ENCODE peak calls at places on chromosomes 3 and 15, in four cellular contexts. M is PC-3, H is GM23248, S is neural progenitor cell. I is an unnamed sample. For H3F3A, the result is how much of the 10 kb centered on the place peaks cover.

GRCh38 chr3:177753498-177754155 is 556.3 kb upstream of the TBL1XR1 start:
- DNase-seq in H (peak), S (no peak), M (peak), I (no peak)

GRCh38 chr3:123605789-123606234 is 21.0 kb upstream of the HACD2 start:
- DNase-seq in S (no peak), M (peak), H (peak), I (peak)

GRCh38 chr15:57436961-57437360 is 60.7 kb downstream of the CGNL1 start:
- DNase-seq in S (no peak), H (no peak), M (no peak), I (no peak)

GRCh38 chr3:30752961-30753360 is 141.5 kb downstream of the GADL1 start:
- DNase-seq in S (no peak), H (peak), M (peak), I (no peak)

GRCh38 chr3:59300727-59301134 is 250.9 kb upstream of the CFAP20DC start:
- DNase-seq in M (no peak), H (peak), S (no peak), I (no peak)

GRCh38 chr15:73723146-73723545 is 30.0 kb downstream of the INSYN1 start:
- DNase-seq in M (no peak), H (no peak), S (no peak), I (no peak)

GRCh38 chr3:177057768-177058167 is 139.5 kb downstream of the TBL1XR1 start:
- DNase-seq in H (no peak), M (no peak), S (no peak), I (no peak)

GRCh38 chr15:99305761-99306505 is 54.7 kb downstream of the LRRC28 start:
- DNase-seq in M (peak), S (peak), H (peak), I (peak)

GRCh38 chr3:129453732-129454131 is 13.7 kb downstream of the IFT122 start:
- DNase-seq in H (no peak), S (no peak), M (no peak), I (no peak)

DNA sequence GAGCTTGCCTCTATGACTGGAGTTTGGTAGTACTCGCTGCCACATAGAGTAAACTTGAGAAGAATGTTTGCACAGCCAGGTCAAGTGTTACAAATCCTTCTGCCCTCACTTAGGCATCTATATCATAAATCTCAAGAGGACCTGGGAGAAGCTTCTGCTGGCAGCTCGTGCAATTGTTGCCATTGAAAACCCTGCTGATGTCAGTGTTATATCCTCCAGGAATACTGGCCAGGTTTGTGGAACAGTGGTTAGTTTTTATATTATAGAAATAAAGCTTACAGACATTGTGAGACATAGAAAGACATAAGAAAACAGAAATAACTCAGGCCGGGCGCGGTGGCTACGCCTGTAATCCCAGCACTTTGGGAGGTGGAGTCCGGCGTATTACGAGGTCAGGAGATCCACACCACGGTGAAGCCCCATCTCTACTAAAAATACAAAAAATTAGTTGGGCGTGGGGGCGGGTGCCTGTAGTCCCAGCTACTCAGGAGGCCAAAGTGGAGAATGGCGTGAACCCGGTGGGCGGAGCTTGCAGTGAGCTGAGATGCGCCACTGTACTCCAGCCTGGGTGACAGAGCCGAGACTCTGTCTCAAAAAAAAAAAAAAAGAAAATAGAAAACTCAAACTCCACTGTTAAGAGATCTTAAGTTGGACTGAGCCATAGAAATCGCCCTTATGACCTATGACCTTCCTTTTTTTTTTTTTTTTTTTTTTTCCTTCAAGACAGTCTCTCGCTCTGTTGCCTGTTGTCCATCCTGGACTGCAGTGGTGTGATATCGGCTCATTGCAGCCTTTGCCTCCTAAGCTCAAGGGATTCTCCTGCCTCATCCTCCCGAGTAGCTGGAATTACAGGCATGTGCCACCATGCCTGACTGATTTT is 2.2 kb downstream of the RPSA start:
- DNase-seq in M (no peak), H (no peak), S (no peak), I (no peak)
- H3K4me3 ChIP-seq in M (peak), H (peak), S (peak), I (peak)

GRCh38 chr3:172189213-172189612 is 149.8 kb downstream of the FNDC3B start:
- DNase-seq in M (no peak), S (no peak), H (no peak), I (no peak)

GRCh38 chr3:172186607-172187006 is 147.2 kb downstream of the FNDC3B start:
- DNase-seq in S (no peak), H (no peak), M (no peak), I (no peak)

GRCh38 chr3:172188511-172188910 is 149.1 kb downstream of the FNDC3B start:
- DNase-seq in S (no peak), H (no peak), M (no peak), I (no peak)

GRCh38 chr3:172189987-172190603 is 150.7 kb downstream of the FNDC3B start:
- DNase-seq in H (peak), S (no peak), M (no peak), I (no peak)

GRCh38 chr3:172187511-172187910 is 148.1 kb downstream of the FNDC3B start:
- DNase-seq in S (no peak), H (no peak), M (no peak), I (no peak)
- H3F3A ChIP-seq in S (under half), H (half or more), M (under half), I (under half)

DNA sequence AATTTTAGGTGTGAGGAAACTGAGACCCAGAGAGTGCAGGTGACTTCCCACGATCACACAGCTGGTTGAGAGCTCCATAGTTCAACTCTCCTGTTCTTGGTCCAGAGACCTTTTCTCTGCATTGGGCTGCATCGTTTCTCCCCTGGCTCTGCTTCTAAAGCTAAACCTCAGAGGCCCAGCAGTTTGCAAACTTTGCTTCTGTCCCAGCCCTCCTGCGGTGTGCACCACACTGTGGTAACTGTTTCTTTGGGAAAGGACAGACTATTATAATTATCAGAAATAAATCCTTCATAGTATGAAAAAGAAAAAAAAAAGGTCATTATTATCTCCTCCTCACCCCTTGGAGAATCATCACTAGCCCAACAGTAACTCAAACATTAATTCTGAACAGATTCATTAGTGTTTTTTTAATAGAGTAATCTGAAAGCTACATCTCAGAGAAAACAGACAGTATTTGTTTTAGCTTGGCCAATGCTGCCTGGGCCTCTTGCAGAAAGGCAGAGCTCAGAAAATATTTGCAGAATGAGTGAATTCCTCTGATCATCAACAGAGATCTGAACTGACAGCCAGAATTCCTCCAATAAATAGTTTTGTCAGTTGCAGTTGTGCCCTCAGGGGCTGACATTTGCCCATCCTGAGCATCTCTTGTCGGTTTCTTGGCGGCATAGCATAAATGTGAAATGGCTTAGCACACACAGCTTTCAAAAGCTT is 52.9 kb downstream of the BFSP2 start:
- DNase-seq in M (peak), H (peak), S (peak), I (no peak)
- TF ChIP-seq EZH2phosphoT487 in M (no peak), H (no peak), S (no peak), I (no peak)

GRCh38 chr3:11602441-11602840 is 41.3 kb downstream of the VGLL4 start:
- DNase-seq in M (no peak), S (no peak), H (no peak), I (no peak)

GRCh38 chr3:11601446-11602241 is 42.1 kb downstream of the VGLL4 start:
- DNase-seq in S (no peak), M (peak), H (peak), I (no peak)

GRCh38 chr3:11603628-11604027 is 40.1 kb downstream of the VGLL4 start:
- DNase-seq in H (peak), S (no peak), M (no peak), I (no peak)

GRCh38 chr3:11604139-11604895 is 39.4 kb downstream of the VGLL4 start:
- DNase-seq in S (no peak), H (peak), M (no peak), I (no peak)

DNA sequence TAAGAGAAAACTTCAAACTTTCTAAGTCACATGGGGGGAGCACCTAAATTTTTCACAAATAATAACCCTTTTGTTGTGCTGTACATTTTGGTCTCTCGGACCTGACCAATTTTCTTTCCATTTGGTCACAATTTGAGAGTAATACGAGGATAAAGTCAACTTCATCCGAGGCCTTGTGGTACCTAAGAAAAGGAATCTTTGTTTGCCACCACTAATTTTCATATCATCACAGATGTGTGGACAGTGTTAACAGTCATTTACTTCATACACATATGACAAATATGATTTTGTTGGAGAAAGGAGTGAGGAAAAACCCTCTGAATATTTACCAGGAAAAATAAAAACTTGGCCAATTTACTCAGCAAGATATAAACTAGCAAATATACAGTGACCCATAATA is 40.8 kb downstream of the VGLL4 start:
- DNase-seq in H (no peak), S (no peak), M (no peak), I (no peak)
- H3K4me3 ChIP-seq in H (peak), S (no peak), M (no peak), I (no peak)

GRCh38 chr3:48899298-48899697 is 616 bp upstream of the SLC25A20 start:
- DNase-seq in M (no peak), S (no peak), H (no peak), I (no peak)
- H3F3A ChIP-seq in M (under half), S (under half), H (under half), I (under half)

GRCh38 chr15:85606721-85607120 is 188.0 kb downstream of the KLHL25 start:
- DNase-seq in S (no peak), M (no peak), H (no peak), I (no peak)

GRCh38 chr15:85607842-85608241 is 186.9 kb downstream of the KLHL25 start:
- DNase-seq in M (peak), S (no peak), H (peak), I (no peak)

GRCh38 chr15:85604194-85604593 is 190.5 kb downstream of the KLHL25 start:
- DNase-seq in M (no peak), H (no peak), S (no peak), I (no peak)

GRCh38 chr15:85609492-85609891 is 185.2 kb downstream of the KLHL25 start:
- DNase-seq in M (no peak), S (no peak), H (no peak), I (no peak)

DNA sequence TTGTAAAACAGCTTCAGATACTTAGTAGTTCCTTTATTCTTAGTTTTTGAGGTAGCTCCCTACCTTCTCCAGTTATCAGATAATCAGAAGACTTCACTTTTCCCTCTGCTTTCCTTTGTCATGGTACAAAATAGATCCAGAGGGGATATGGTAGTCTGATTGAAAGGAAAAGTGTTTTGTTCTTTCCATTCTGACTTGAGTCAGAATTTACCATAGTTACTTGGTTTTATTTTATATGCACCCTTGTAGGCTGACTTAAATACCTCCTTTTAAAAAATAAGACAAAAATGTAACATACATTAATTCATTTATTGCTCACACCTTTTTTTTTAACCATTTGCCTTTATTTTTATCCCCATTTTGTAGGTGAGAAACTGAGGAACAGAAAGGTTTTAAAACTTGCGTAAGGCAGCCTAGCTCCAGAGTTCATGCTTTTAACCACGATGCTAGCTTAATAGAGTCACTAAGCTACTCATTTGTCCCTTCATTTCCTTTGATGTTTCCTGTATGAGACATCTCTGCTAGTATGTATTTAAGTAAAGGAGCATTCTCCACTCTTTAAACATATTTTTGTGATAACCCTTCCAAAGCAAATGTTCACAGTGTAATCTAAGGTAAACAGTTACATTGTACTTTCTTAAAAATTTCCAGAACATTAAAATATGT is 187.5 kb downstream of the KLHL25 start:
- DNase-seq in M (peak), S (no peak), H (peak), I (no peak)
- TF ChIP-seq EZH2phosphoT487 in M (no peak), S (no peak), H (no peak), I (no peak)

DNA sequence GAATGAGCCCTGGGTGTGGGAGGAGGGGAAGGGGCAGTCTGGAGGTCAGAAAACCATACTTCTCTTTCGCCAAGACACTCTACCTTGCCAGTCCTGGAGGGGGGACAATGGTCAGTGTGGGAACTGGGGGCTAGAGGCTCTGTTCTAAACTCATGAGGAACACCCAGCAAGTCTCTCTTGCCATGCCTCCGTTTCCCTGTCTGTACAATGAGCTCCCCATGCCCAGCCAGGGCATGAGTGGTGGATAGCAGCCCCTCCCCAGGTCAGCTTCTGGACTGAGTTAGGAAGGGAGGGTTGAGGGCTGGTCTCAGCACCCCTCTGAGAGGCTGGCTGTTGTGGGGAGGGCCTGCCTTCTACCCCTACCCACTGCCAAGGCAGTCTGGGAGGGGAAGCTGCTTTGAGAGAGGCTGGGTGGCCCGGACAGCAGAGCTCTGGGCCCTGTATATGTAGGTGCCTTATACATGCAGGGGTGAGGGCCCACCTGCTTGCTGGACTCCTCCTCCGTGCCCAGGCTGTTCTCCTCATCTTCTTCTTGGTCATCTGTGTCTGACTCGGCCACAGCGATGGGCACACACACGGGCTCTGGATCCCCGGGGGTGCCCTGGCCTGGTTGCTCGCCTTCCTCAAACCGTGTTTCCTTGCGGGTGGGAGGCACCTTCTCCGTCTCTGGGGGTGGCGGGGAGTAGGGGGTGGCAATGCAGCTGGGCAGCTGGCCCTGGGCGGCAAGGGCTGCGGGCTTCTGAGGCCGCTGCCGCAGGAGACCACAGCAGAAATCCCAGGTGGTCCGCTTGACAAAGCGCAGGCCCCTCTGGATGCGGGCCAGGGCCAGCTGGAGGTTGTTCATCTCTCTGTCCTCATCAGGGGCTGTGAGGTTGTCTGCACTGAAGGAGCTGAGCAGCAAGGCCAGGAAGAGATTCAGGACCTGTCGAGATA is 68.8 kb downstream of the SCN5A start:
- DNase-seq in S (no peak), H (no peak), M (no peak), I (no peak)
- H3K4me3 ChIP-seq in S (no peak), H (no peak), M (no peak), I (no peak)

GRCh38 chr3:72080800-72081199 is 295.9 kb upstream of the PROK2 start:
- DNase-seq in H (no peak), S (no peak), M (no peak), I (no peak)

GRCh38 chr3:72081456-72081855 is 296.5 kb upstream of the PROK2 start:
- DNase-seq in S (no peak), M (no peak), H (no peak), I (no peak)

GRCh38 chr3:72079369-72079872 is 294.5 kb upstream of the PROK2 start:
- DNase-seq in M (no peak), H (no peak), S (no peak), I (no peak)

GRCh38 chr3:72078661-72079368 is 293.9 kb upstream of the PROK2 start:
- DNase-seq in H (no peak), S (no peak), M (no peak), I (no peak)

GRCh38 chr3:72080101-72080500 is 295.2 kb upstream of the PROK2 start:
- DNase-seq in M (no peak), H (no peak), S (no peak), I (no peak)
- H3F3A ChIP-seq in M (under half), H (under half), S (under half), I (under half)

I was measured in GM23338.